ENCODE peak calls at places on chromosome 16, in six cellular contexts. One of them, this sample, is unnamed. For H3K4me1 and H3K9me3, the result is how much of the 10 kb centered on the place peaks cover.

GRCh38 chr16:77297996-77298637 is 98.9 kb downstream of the SYCE1L start:
- DNase-seq in GM23248: peak
- DNase-seq in CD8-positive, alpha-beta memory T cell: no peak
- DNase-seq in IMR-90: no peak
- DNase-seq in tibial nerve: no peak
- DNase-seq in stomach: no peak
- DNase-seq in this sample: no peak

GRCh38 chr16:57507414-57508083 is 21.3 kb upstream of the DOK4 start:
- DNase-seq in GM23248: no peak
- DNase-seq in CD8-positive, alpha-beta memory T cell: no peak
- DNase-seq in IMR-90: no peak
- DNase-seq in stomach: no peak
- DNase-seq in tibial nerve: no peak
- DNase-seq in this sample: peak

GRCh38 chr16:726438-727290 is at the start of the genes CCDC78 and HAGHL:
- DNase-seq in tibial nerve: no peak
- DNase-seq in CD8-positive, alpha-beta memory T cell: peak
- DNase-seq in IMR-90: peak
- DNase-seq in GM23248: peak
- DNase-seq in stomach: peak
- DNase-seq in this sample: peak

GRCh38 chr16:4288148-4288921 is 15.5 kb upstream of the TFAP4 start:
- DNase-seq in tibial nerve: peak
- DNase-seq in IMR-90: peak
- DNase-seq in GM23248: peak
- DNase-seq in CD8-positive, alpha-beta memory T cell: peak
- DNase-seq in stomach: peak
- DNase-seq in this sample: peak

GRCh38 chr16:57473176-57473840 is 10.8 kb downstream of the POLR2C start:
- DNase-seq in GM23248: no peak
- DNase-seq in IMR-90: no peak
- DNase-seq in CD8-positive, alpha-beta memory T cell: no peak
- DNase-seq in tibial nerve: no peak
- DNase-seq in stomach: no peak
- DNase-seq in this sample: no peak

GRCh38 chr16:82031116-82032084 is 3.7 kb upstream of the HSD17B2 start:
- DNase-seq in stomach: no peak
- DNase-seq in CD8-positive, alpha-beta memory T cell: no peak
- DNase-seq in GM23248: peak
- DNase-seq in IMR-90: peak
- DNase-seq in tibial nerve: no peak
- DNase-seq in this sample: no peak

GRCh38 chr16:29873319-29873718 is 10.3 kb upstream of the CDIPT start:
- DNase-seq in IMR-90: no peak
- DNase-seq in CD8-positive, alpha-beta memory T cell: no peak
- DNase-seq in stomach: no peak
- DNase-seq in tibial nerve: no peak
- DNase-seq in GM23248: no peak
- DNase-seq in this sample: no peak

GRCh38 chr16:12120331-12120981 is 143.9 kb downstream of the SNX29 start:
- DNase-seq in GM23248: no peak
- DNase-seq in IMR-90: peak
- DNase-seq in tibial nerve: no peak
- DNase-seq in CD8-positive, alpha-beta memory T cell: no peak
- DNase-seq in stomach: no peak
- DNase-seq in this sample: no peak

GRCh38 chr16:19994771-19995170 is 78.9 kb downstream of the GPR139 start:
- DNase-seq in CD8-positive, alpha-beta memory T cell: no peak
- DNase-seq in GM23248: no peak
- DNase-seq in stomach: no peak
- DNase-seq in IMR-90: no peak
- DNase-seq in tibial nerve: no peak
- DNase-seq in this sample: no peak

GRCh38 chr16:84825896-84826557 is 6.2 kb downstream of the CRISPLD2 start:
- DNase-seq in IMR-90: peak
- DNase-seq in GM23248: peak
- DNase-seq in tibial nerve: no peak
- DNase-seq in stomach: no peak
- DNase-seq in CD8-positive, alpha-beta memory T cell: no peak
- DNase-seq in this sample: no peak

GRCh38 chr16:11309895-11310633 is 28.9 kb upstream of the PRM1 start:
- DNase-seq in tibial nerve: no peak
- DNase-seq in GM23248: no peak
- DNase-seq in stomach: no peak
- DNase-seq in IMR-90: no peak
- DNase-seq in CD8-positive, alpha-beta memory T cell: no peak
- DNase-seq in this sample: no peak

GRCh38 chr16:49179714-49180330 is 101.8 kb downstream of the CBLN1 start:
- DNase-seq in CD8-positive, alpha-beta memory T cell: no peak
- DNase-seq in stomach: no peak
- DNase-seq in GM23248: no peak
- DNase-seq in IMR-90: no peak
- DNase-seq in tibial nerve: no peak
- DNase-seq in this sample: no peak

GRCh38 chr16:3878610-3879009 is 1.9 kb downstream of the CREBBP start:
- DNase-seq in stomach: no peak
- DNase-seq in GM23248: peak
- DNase-seq in IMR-90: peak
- DNase-seq in CD8-positive, alpha-beta memory T cell: no peak
- DNase-seq in tibial nerve: no peak
- DNase-seq in this sample: no peak

GRCh38 chr16:82653550-82654511 is 27.1 kb downstream of the CDH13 start:
- DNase-seq in tibial nerve: no peak
- DNase-seq in GM23248: peak
- DNase-seq in IMR-90: peak
- DNase-seq in CD8-positive, alpha-beta memory T cell: peak
- DNase-seq in stomach: no peak
- DNase-seq in this sample: no peak

DNA sequence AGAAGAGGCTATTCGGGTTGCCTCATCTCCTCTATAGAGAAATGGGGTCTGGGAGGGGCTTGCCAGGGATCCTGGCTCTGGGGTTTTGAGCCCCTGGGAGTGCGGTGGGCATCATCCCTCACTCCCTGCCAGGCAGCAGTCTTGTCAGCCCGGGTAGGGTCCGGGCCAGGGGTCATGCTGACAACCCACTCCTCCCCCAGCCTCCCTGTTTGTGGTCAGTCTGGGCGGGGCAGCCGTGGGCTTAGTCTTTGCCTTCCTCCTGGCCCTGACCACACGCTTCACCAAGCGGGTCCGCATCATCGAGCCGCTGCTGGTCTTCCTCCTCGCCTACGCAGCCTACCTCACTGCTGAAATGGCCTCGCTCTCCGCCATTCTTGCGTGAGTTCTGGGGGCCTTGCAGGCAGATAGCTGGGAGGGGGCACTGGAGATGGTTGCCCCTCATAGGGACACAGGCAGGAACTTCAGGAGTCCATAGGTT is 6.8 kb downstream of the SLC9A5 start:
- DNase-seq in tibial nerve: no peak
- DNase-seq in stomach: no peak
- DNase-seq in CD8-positive, alpha-beta memory T cell: no peak
- DNase-seq in GM23248: no peak
- DNase-seq in IMR-90: no peak
- DNase-seq in this sample: peak
- H3K4me1 ChIP-seq in tibial nerve: under half
- H3K4me1 ChIP-seq in stomach: under half
- H3K4me1 ChIP-seq in CD8-positive, alpha-beta memory T cell: under half
- H3K4me1 ChIP-seq in GM23248: under half
- H3K4me1 ChIP-seq in IMR-90: under half
- H3K4me1 ChIP-seq in this sample: under half

GRCh38 chr16:31920373-31920772 is 46.8 kb downstream of the ZNF267 start:
- DNase-seq in IMR-90: no peak
- DNase-seq in stomach: no peak
- DNase-seq in GM23248: no peak
- DNase-seq in CD8-positive, alpha-beta memory T cell: no peak
- DNase-seq in tibial nerve: no peak
- DNase-seq in this sample: no peak
- H3K9me3 ChIP-seq in IMR-90: under half
- H3K9me3 ChIP-seq in stomach: half or more
- H3K9me3 ChIP-seq in GM23248: under half
- H3K9me3 ChIP-seq in CD8-positive, alpha-beta memory T cell: half or more
- H3K9me3 ChIP-seq in tibial nerve: half or more
- H3K9me3 ChIP-seq in this sample: half or more

GRCh38 chr16:23781176-23781575 is 26.4 kb downstream of the CHP2 start:
- DNase-seq in GM23248: no peak
- DNase-seq in tibial nerve: no peak
- DNase-seq in CD8-positive, alpha-beta memory T cell: no peak
- DNase-seq in IMR-90: no peak
- DNase-seq in stomach: no peak
- DNase-seq in this sample: no peak
- H3K4me1 ChIP-seq in GM23248: under half
- H3K4me1 ChIP-seq in tibial nerve: under half
- H3K4me1 ChIP-seq in CD8-positive, alpha-beta memory T cell: under half
- H3K4me1 ChIP-seq in IMR-90: under half
- H3K4me1 ChIP-seq in stomach: under half
- H3K4me1 ChIP-seq in this sample: under half

GRCh38 chr16:59684911-59685310 is 950.8 kb upstream of the GOT2 start:
- DNase-seq in stomach: no peak
- DNase-seq in IMR-90: peak
- DNase-seq in CD8-positive, alpha-beta memory T cell: no peak
- DNase-seq in GM23248: no peak
- DNase-seq in tibial nerve: no peak
- DNase-seq in this sample: no peak
- H3K9me3 ChIP-seq in stomach: under half
- H3K9me3 ChIP-seq in IMR-90: under half
- H3K9me3 ChIP-seq in CD8-positive, alpha-beta memory T cell: under half
- H3K9me3 ChIP-seq in GM23248: under half
- H3K9me3 ChIP-seq in tibial nerve: under half
- H3K9me3 ChIP-seq in this sample: under half

GRCh38 chr16:70685061-70685937 is 554 bp downstream of the MTSS2 start:
- DNase-seq in stomach: no peak
- DNase-seq in IMR-90: no peak
- DNase-seq in tibial nerve: no peak
- DNase-seq in CD8-positive, alpha-beta memory T cell: peak
- DNase-seq in GM23248: peak
- DNase-seq in this sample: peak

GRCh38 chr16:70684146-70685060 is 1.4 kb downstream of the MTSS2 start:
- DNase-seq in CD8-positive, alpha-beta memory T cell: no peak
- DNase-seq in stomach: no peak
- DNase-seq in GM23248: peak
- DNase-seq in IMR-90: no peak
- DNase-seq in tibial nerve: no peak
- DNase-seq in this sample: peak

GRCh38 chr16:70686376-70687171 is 721 bp upstream of the MTSS2 start:
- DNase-seq in tibial nerve: no peak
- DNase-seq in CD8-positive, alpha-beta memory T cell: no peak
- DNase-seq in GM23248: no peak
- DNase-seq in IMR-90: no peak
- DNase-seq in stomach: no peak
- DNase-seq in this sample: peak

GRCh38 chr16:70687172-70687531 is 1.3 kb upstream of the MTSS2 start:
- DNase-seq in CD8-positive, alpha-beta memory T cell: no peak
- DNase-seq in tibial nerve: no peak
- DNase-seq in IMR-90: no peak
- DNase-seq in GM23248: no peak
- DNase-seq in stomach: no peak
- DNase-seq in this sample: peak

DNA sequence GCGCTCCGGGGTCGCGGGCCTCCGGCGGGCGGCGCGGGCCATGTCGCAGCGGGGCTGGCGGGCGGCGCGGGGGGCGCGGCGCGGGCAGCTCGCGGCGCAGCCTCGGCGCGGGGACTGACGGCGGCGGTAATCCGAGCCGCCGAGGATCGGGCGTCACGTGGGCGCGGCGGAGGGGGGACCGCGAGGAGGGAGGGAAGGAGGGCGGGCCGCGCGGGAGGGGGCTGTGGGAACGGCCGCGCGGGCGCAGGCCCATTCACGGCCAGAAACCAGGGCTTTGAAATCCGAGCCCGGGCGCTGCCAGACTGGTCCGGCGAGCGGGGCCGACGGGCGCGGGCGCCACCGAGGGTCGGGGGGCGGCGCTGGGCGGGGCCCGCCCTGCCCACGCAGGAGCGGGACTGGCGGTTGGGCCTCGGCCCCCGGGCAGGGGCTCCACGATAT is at the start of gene MTSS2:
- DNase-seq in GM23248: peak
- DNase-seq in IMR-90: peak
- DNase-seq in stomach: peak
- DNase-seq in tibial nerve: peak
- DNase-seq in CD8-positive, alpha-beta memory T cell: peak
- DNase-seq in this sample: peak
- H3K4me1 ChIP-seq in GM23248: under half
- H3K4me1 ChIP-seq in IMR-90: half or more
- H3K4me1 ChIP-seq in stomach: half or more
- H3K4me1 ChIP-seq in tibial nerve: under half
- H3K4me1 ChIP-seq in CD8-positive, alpha-beta memory T cell: under half
- H3K4me1 ChIP-seq in this sample: half or more

DNA sequence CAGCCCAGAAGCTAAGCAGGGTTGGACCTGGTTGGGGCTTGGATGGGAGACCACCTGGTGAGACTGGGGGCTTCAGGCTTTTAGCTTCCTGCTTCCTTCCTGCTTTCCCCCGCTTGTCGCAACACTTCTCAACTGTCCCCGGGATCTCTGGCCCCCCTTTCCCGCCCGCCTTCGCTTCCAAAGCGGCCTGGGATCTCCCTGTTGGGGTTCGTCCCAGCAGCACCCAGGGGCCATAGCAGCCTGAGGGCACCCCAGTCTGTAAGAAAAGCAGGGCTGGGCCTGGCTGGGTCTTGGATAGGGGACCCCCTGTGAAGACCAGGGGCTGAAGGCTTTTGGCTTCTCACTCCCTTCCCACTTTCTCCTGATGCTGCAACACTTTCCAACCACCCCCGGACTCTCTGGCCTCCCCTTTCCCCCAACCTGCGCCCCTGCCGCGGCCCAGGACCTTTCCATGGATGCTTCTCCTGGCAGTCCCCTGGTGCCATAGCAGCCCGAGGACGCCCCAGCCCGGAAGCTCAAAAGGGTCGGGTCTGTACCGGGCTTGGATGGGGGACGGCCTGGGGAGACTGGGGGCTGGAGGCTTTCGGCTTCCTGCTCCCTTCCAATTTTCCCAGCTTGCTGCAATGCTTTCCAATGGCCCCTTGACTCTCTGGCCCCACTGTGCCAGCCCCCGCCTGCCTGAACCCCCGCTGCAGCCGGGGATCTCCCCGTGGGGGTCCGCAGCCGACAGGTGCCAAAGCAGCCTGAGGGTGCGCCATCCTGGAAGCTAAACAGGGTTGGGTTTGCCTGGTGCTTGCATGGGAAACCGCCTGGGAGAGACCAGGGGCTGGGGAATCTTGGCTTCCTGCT is 2276.2 kb downstream of the TP53TG3F start:
- DNase-seq in CD8-positive, alpha-beta memory T cell: no peak
- DNase-seq in IMR-90: no peak
- DNase-seq in tibial nerve: no peak
- DNase-seq in stomach: no peak
- DNase-seq in GM23248: no peak
- DNase-seq in this sample: no peak
- H3K9me3 ChIP-seq in CD8-positive, alpha-beta memory T cell: under half
- H3K9me3 ChIP-seq in IMR-90: under half
- H3K9me3 ChIP-seq in tibial nerve: under half
- H3K9me3 ChIP-seq in stomach: under half
- H3K9me3 ChIP-seq in GM23248: under half
- H3K9me3 ChIP-seq in this sample: under half